ENCODE peak calls at places on chromosomes 11 and 22, in eight cellular contexts. Z is HT1080, P is skeletal muscle cell, H is fibroblast of lung, V is NCI-H2227 treated with DMSO at 0.1 percent for 48 hours, G is D341Med, O is NCI-H1694, B is epithelial cell of prostate. A is an unnamed sample.

GRCh38 chr11:32221476-32222032 is 130.7 kb downstream of the RCN1 start:
- DNase-seq in Z (no peak), P (no peak), H (no peak), V (no peak), G (no peak), O (no peak), B (no peak), A (no peak)

GRCh38 chr22:45009881-45010531 is at the start of gene PHF21B:
- DNase-seq in Z (peak), P (no peak), H (peak), V (peak), G (peak), O (peak), B (no peak), A (peak)

GRCh38 chr11:59923813-59924212 is 14.4 kb upstream of the OOSP1 start:
- DNase-seq in Z (no peak), P (no peak), H (no peak), V (no peak), G (no peak), O (no peak), B (no peak), A (no peak)

GRCh38 chr11:62710001-62710345 is 2.5 kb downstream of the GNG3 start:
- DNase-seq in Z (no peak), P (no peak), H (peak), V (no peak), G (no peak), O (no peak), B (no peak), A (peak)

GRCh38 chr22:38062782-38063181 is 5.6 kb downstream of the PICK1 start:
- DNase-seq in Z (no peak), P (no peak), H (no peak), V (no peak), G (no peak), O (no peak), B (no peak), A (peak)

GRCh38 chr11:27420217-27420616 is 52.4 kb downstream of the LGR4 start:
- DNase-seq in Z (no peak), P (no peak), H (no peak), V (no peak), G (no peak), O (no peak), B (no peak), A (no peak)

GRCh38 chr11:77047007-77047927 is 13.1 kb downstream of the B3GNT6 start:
- DNase-seq in Z (peak), P (peak), H (peak), V (peak), G (peak), O (peak), B (peak), A (peak)

GRCh38 chr11:14189874-14190273 is 169.1 kb downstream of the RRAS2 start:
- DNase-seq in Z (no peak), P (no peak), H (peak), V (no peak), G (no peak), O (no peak), B (no peak), A (no peak)

GRCh38 chr11:315051-315481 is 1.2 kb downstream of the IFITM1 start:
- DNase-seq in Z (no peak), P (no peak), H (no peak), V (no peak), G (no peak), O (no peak), B (no peak), A (peak)

GRCh38 chr11:42482822-42483221 is 829.0 kb upstream of the API5 start:
- DNase-seq in Z (peak), P (no peak), H (no peak), V (no peak), G (no peak), O (no peak), B (no peak), A (no peak)

GRCh38 chr11:120904116-120904515 is 119.8 kb upstream of the TBCEL start:
- DNase-seq in Z (no peak), P (no peak), H (no peak), V (no peak), G (no peak), O (no peak), B (no peak), A (no peak)

GRCh38 chr22:35628732-35629131 is 11.6 kb upstream of the MB start:
- DNase-seq in Z (no peak), P (no peak), H (no peak), V (no peak), G (no peak), O (no peak), B (no peak), A (no peak)

GRCh38 chr22:48485144-48486135 is 1342.2 kb downstream of the BRD1 start:
- DNase-seq in Z (no peak), P (no peak), H (no peak), V (no peak), G (no peak), O (peak), B (no peak), A (no peak)

GRCh38 chr11:22115470-22116037 is 77.3 kb upstream of the ANO5 start:
- DNase-seq in Z (no peak), P (no peak), H (no peak), V (no peak), G (peak), O (no peak), B (no peak), A (no peak)

GRCh38 chr11:104433751-104434150 is 269.8 kb upstream of the PDGFD start:
- DNase-seq in Z (no peak), P (no peak), H (no peak), V (no peak), G (no peak), O (no peak), B (no peak), A (no peak)

GRCh38 chr11:71451596-71452353 is 1.2 kb upstream of the NADSYN1 start:
- DNase-seq in Z (no peak), P (no peak), H (no peak), V (peak), G (no peak), O (no peak), B (no peak), A (no peak)

GRCh38 chr22:30876925-30877553 is 91.5 kb downstream of the MORC2 start:
- DNase-seq in Z (no peak), P (peak), H (peak), V (no peak), G (peak), O (peak), B (no peak), A (peak)

GRCh38 chr11:122186439-122187080 is 70.5 kb upstream of the BLID start:
- DNase-seq in Z (peak), P (peak), H (peak), V (no peak), G (no peak), O (no peak), B (peak), A (no peak)

GRCh38 chr22:21448627-21449416 is 18.4 kb upstream of the TMEM191C start:
- DNase-seq in Z (no peak), P (no peak), H (no peak), V (no peak), G (no peak), O (no peak), B (no peak), A (no peak)

GRCh38 chr11:64745523-64746328 is 1.8 kb upstream of the RASGRP2 start:
- DNase-seq in Z (no peak), P (no peak), H (peak), V (peak), G (no peak), O (no peak), B (no peak), A (peak)

GRCh38 chr22:37229012-37229804 is 14.9 kb downstream of the RAC2 start:
- DNase-seq in Z (peak), P (peak), H (peak), V (no peak), G (no peak), O (no peak), B (no peak), A (peak)

GRCh38 chr22:23856721-23857605 is 712 bp upstream of the SLC2A11 start:
- DNase-seq in Z (no peak), P (no peak), H (peak), V (peak), G (no peak), O (no peak), B (no peak), A (peak)

GRCh38 chr11:3171931-3172560 is 6.9 kb upstream of the OSBPL5 start:
- DNase-seq in Z (no peak), P (no peak), H (no peak), V (no peak), G (no peak), O (no peak), B (no peak), A (peak)

GRCh38 chr22:45426387-45426786 is 12.9 kb downstream of the RIBC2 start:
- DNase-seq in Z (no peak), P (no peak), H (no peak), V (no peak), G (no peak), O (no peak), B (no peak), A (no peak)

GRCh38 chr22:24400726-24401596 is 26.4 kb upstream of the ADORA2A start:
- DNase-seq in Z (peak), P (no peak), H (peak), V (no peak), G (no peak), O (no peak), B (no peak), A (peak)

GRCh38 chr11:47412152-47412746 is 3.9 kb downstream of the SLC39A13 start:
- DNase-seq in Z (peak), P (no peak), H (peak), V (no peak), G (peak), O (no peak), B (no peak), A (peak)

GRCh38 chr11:92249156-92249753 is 24.6 kb downstream of the FAT3 start:
- DNase-seq in Z (no peak), P (no peak), H (no peak), V (no peak), G (no peak), O (no peak), B (no peak), A (no peak)

GRCh38 chr11:96781082-96781481 is 391.3 kb downstream of the JRKL start:
- DNase-seq in Z (peak), P (no peak), H (no peak), V (no peak), G (no peak), O (no peak), B (peak), A (no peak)

GRCh38 chr11:124867700-124868099 is 2.5 kb downstream of the ROBO3 start:
- DNase-seq in Z (no peak), P (no peak), H (peak), V (no peak), G (peak), O (no peak), B (no peak), A (peak)

GRCh38 chr11:79510948-79511347 is 70.1 kb upstream of the TENM4 start:
- DNase-seq in Z (no peak), P (no peak), H (no peak), V (no peak), G (no peak), O (no peak), B (no peak), A (no peak)

GRCh38 chr11:16052750-16053149 is 303.6 kb downstream of the SOX6 start:
- DNase-seq in Z (no peak), P (no peak), H (no peak), V (no peak), G (no peak), O (no peak), B (no peak), A (no peak)

GRCh38 chr11:75198278-75198948 is 42.2 kb upstream of the TPBGL start:
- DNase-seq in Z (no peak), P (no peak), H (no peak), V (no peak), G (no peak), O (no peak), B (no peak), A (no peak)

GRCh38 chr11:112292785-112293407 is 32.2 kb upstream of the PLET1 start:
- DNase-seq in Z (peak), P (peak), H (peak), V (no peak), G (no peak), O (no peak), B (peak), A (peak)

GRCh38 chr11:120547871-120548681 is 36.5 kb downstream of the GRIK4 start:
- DNase-seq in Z (peak), P (peak), H (peak), V (peak), G (peak), O (peak), B (peak), A (peak)

GRCh38 chr11:123354371-123354770 is 75.7 kb upstream of the GRAMD1B start:
- DNase-seq in Z (no peak), P (no peak), H (no peak), V (no peak), G (no peak), O (no peak), B (no peak), A (no peak)

GRCh38 chr11:69535928-69536327 is 54.5 kb downstream of the LINC01488 start:
- DNase-seq in Z (no peak), P (no peak), H (no peak), V (no peak), G (peak), O (no peak), B (no peak), A (peak)

A was measured in osteoblast.